ENCODE peak calls at places on chromosomes 1 and 21, in four cellular contexts. F is GM23248, X is PC-3, I is K562. Z is an unnamed sample.

GRCh38 chr21:41164981-41165650 is 2.8 kb upstream of the BACE2 start:
- DNase-seq in F (peak; percentile 32), X (peak; percentile 99), I (no peak), Z (no peak)

GRCh38 chr1:182181167-182181572 is 119.7 kb upstream of the ZNF648 start:
- DNase-seq in F (no peak), X (peak; percentile 88), I (no peak), Z (no peak)

GRCh38 chr1:67741786-67742185 is 56.8 kb downstream of the GADD45A start:
- DNase-seq in F (no peak), X (no peak), I (no peak), Z (no peak)

GRCh38 chr1:54825696-54826095 is 24.6 kb upstream of the TTC22 start:
- DNase-seq in F (no peak), X (no peak), I (no peak), Z (no peak)

GRCh38 chr1:231016966-231017365 is 23.1 kb downstream of the FAM89A start:
- DNase-seq in F (no peak), X (no peak), I (no peak), Z (no peak)

GRCh38 chr21:44391345-44392091 is 38.1 kb downstream of the TRPM2 start:
- DNase-seq in F (peak; percentile 16), X (no peak), I (no peak), Z (no peak)

GRCh38 chr1:30161953-30162352 is 561.4 kb downstream of the MATN1 start:
- DNase-seq in F (no peak), X (no peak), I (no peak), Z (no peak)

GRCh38 chr1:14027099-14027498 is 327.1 kb downstream of the PRDM2 start:
- DNase-seq in F (no peak), X (no peak), I (peak; percentile 16), Z (no peak)

GRCh38 chr1:210600421-210601195 is 271.9 kb downstream of the HHAT start:
- DNase-seq in F (peak; percentile 33), X (no peak), I (no peak), Z (no peak)

GRCh38 chr1:201184734-201185453 is 5.7 kb upstream of the IGFN1 start:
- DNase-seq in F (peak; percentile 95), X (peak; percentile 89), I (peak; percentile 33), Z (no peak)

GRCh38 chr1:177185209-177185608 is 14.5 kb downstream of the BRINP2 start:
- DNase-seq in F (peak; percentile 46), X (peak; percentile 52), I (peak; percentile 36), Z (no peak)

GRCh38 chr1:7550261-7550850 is 220.7 kb upstream of the VAMP3 start:
- DNase-seq in F (no peak), X (no peak), I (no peak), Z (no peak)
- H3K9ac ChIP-seq in F (no peak overlapping the region), X (no peak overlapping the region), I (no peak overlapping the region), Z (no peak overlapping the region)

GRCh38 chr1:40256401-40257084 is 1.5 kb upstream of the ZMPSTE24 start:
- DNase-seq in F (peak; percentile 14), X (peak; percentile 57), I (no peak), Z (no peak)
- H3K4me3 ChIP-seq in F (peak overlapping the region; percentile 91), X (peak overlapping the region; percentile 100), I (peak overlapping the region; percentile 95), Z (peak overlapping the region; percentile 87)

GRCh38 chr1:224273651-224274050 is 56.3 kb downstream of the NVL start:
- DNase-seq in F (peak; percentile 57), X (peak; percentile 72), I (no peak), Z (no peak)
- TF ChIP-seq EZH2 in F (no peak), X (no peak), I (no peak), Z (no peak)

DNA sequence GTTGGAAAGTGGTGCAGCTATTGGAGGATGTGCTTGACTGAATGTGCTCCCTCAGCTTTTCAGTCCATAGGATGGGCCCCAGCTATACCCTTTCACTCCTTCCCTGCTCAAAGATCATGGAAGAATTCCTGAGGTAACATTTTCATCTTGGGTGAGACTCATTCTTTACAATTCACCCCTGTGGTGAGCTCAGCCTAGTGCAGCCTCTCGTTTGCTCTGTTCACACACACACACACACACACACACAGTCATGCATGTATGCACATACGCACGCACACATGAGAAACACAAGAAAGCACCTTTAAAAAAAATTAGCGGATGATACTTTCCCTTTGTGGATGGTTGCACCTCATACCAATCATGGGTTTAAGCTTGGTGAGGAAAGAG is 25.8 kb downstream of the CCN1 start:
- DNase-seq in F (peak; percentile 47), X (peak; percentile 31), I (no peak), Z (no peak)
- H3K9ac ChIP-seq in F (peak overlapping the region; percentile 44), X (peak overlapping the region; percentile 10), I (no peak overlapping the region), Z (no peak overlapping the region)

DNA sequence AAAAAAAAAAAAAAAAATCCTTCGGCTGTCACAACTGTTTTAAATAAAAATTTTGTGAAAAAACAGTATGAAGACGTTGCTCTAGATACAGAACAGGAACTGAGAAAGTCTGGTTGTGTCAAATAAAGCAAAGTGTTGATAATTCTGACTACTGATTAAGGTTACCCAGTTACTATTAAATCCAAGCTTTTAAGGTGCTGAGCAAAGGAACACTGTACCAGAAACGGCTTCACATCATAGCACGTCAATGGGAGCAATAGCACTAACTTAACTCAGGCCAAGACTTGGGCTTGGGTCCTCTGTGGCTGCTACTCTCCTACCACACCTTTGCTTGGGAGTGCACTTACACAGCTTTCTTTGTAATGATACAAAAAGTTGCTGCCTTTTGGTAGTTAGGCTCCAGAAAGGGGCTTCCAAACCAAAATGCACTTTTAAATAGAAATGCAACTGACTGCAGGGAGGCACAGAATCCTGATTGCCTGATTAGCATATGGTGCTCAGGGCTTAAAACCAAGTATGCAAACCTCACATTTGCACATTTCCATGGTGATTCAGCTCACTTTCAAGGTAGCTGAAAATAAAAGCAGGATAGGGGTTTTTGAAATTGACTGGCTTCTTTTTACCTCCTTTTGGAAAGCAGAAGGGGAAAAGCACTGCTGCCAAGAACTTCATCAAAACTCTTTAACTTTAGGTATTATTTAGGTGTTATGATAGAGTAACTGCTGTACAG is 6.3 kb downstream of the MCL1 start:
- DNase-seq in F (peak; percentile 28), X (no peak), I (no peak), Z (no peak)
- H3K4me3 ChIP-seq in F (peak overlapping the region; percentile 26), X (no peak overlapping the region), I (no peak overlapping the region), Z (no peak overlapping the region)

GRCh38 chr1:240091201-240091600 is 482 bp upstream of the FMN2 start:
- DNase-seq in F (no peak), X (no peak), I (no peak), Z (no peak)

GRCh38 chr1:240093120-240093961 is 1.7 kb downstream of the FMN2 start:
- DNase-seq in F (peak; percentile 56), X (no peak), I (no peak), Z (no peak)

GRCh38 chr1:240094043-240094722 is 2.5 kb downstream of the FMN2 start:
- DNase-seq in F (peak; percentile 32), X (peak; percentile 42), I (no peak), Z (no peak)

GRCh38 chr1:240092301-240093119 is 827 bp downstream of the FMN2 start:
- DNase-seq in F (peak; percentile 88), X (peak; percentile 60), I (no peak), Z (no peak)

DNA sequence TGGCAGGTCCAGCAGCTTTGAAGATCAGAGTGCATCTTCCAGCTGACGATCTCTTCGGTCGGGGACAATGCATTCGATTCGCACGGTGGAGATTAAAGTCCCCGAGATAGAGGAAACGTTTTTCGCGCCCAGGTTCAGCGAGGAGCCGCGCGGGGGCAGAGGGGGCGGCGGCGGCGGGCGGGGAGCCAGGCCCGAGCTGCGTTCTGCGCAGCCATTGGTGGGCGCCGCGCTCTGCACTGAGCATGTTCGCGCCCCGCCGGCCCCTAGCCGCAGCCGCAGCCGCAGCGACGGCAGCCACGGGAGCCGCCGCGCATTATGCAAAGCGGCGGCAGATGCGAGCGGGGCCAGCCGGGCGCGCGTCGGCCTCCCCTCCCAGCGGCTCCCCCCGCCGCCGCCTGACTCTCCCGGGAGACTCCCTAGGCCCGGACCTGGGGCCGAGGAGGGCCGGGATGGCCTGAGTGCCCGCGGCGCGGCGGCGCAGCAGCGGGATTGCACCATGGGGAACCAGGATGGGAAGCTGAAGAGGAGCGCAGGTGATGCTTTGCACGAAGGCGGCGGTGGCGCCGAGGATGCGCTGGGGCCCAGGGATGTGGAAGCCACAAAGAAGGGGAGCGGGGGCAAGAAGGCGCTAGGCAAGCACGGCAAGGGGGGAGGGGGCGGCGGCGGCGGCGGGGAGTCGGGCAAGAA is at the start of gene FMN2:
- DNase-seq in F (peak; percentile 80), X (peak; percentile 75), I (no peak), Z (no peak)
- TF ChIP-seq EZH2 in F (no peak), X (no peak), I (no peak), Z (peak; percentile 88)

DNA sequence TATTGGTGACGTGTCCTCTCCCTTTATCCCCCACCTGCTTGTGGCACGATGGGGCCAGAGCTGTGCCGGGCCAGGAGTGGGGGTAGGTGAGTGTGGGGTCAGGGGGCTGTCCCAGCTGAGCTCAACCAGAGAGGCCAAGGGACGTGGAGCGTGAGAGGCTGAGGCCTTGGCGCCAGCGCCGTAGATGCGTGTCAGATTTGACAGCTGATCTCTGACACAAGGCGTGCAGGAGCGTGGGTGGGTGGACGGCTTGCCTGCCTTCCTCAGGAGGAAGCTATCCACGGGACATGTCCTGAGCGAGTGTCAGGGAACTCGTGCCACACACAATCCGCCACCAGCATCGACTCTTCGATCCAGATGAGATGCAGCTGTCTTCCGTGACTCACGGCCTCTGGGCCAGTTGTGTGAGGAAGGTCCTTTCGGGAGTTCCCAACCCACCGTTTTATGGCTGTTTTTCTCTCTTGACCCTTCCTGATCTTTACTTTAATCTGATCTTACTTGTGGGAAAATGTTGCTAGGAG is 56.7 kb downstream of the SPSB1 start:
- DNase-seq in F (peak; percentile 40), X (no peak), I (no peak), Z (no peak)
- H3K9ac ChIP-seq in F (peak overlapping the region; percentile 59), X (no peak overlapping the region), I (no peak overlapping the region), Z (no peak overlapping the region)

GRCh38 chr1:115476616-115477015 is 138.6 kb upstream of the NGF start:
- DNase-seq in F (peak; percentile 32), X (no peak), I (no peak), Z (no peak)
- H3K4me3 ChIP-seq in F (no peak overlapping the region), X (no peak overlapping the region), I (no peak overlapping the region), Z (no peak overlapping the region)

GRCh38 chr1:41238311-41239094 is 3.6 kb downstream of the SCMH1 start:
- DNase-seq in F (peak; percentile 54), X (peak; percentile 73), I (peak; percentile 65), Z (no peak)

GRCh38 chr1:41242645-41243171 is 602 bp upstream of the SCMH1 start:
- DNase-seq in F (no peak), X (no peak), I (no peak), Z (no peak)

GRCh38 chr1:41241748-41242644 is at the start of gene SCMH1:
- DNase-seq in F (peak; percentile 75), X (peak; percentile 40), I (peak; percentile 96), Z (no peak)

GRCh38 chr1:41239988-41240610 is 2.0 kb downstream of the SCMH1 start:
- DNase-seq in F (peak; percentile 73), X (peak; percentile 70), I (no peak), Z (peak; percentile 50)

GRCh38 chr1:41240806-41241747 is 1.0 kb downstream of the SCMH1 start:
- DNase-seq in F (peak; percentile 78), X (peak; percentile 51), I (no peak), Z (no peak)
- TF ChIP-seq EZH2 in F (no peak), X (no peak), I (no peak), Z (no peak)

GRCh38 chr1:222979561-222979960 is 163.5 kb downstream of the TLR5 start:
- DNase-seq in F (no peak), X (no peak), I (no peak), Z (no peak)
- H3K9ac ChIP-seq in F (no peak overlapping the region), X (no peak overlapping the region), I (no peak overlapping the region), Z (no peak overlapping the region)